ENCODE peak calls at places on chromosomes 6 and 20, in six cellular contexts. D, U, T, Q, K and J are unnamed samples.

GRCh38 chr6:26022166-26022510 is 59.5 kb downstream of the TRIM38 start:
- DNase-seq in D (peak; percentile 93), Q (peak; percentile 88), T (peak; percentile 71), U (peak; percentile 82), K (no peak), J (peak; percentile 71)

GRCh38 chr6:170553686-170554085 is 483 bp upstream of the TBP start:
- DNase-seq in Q (peak; percentile 37), K (no peak), U (no peak), T (no peak), D (peak; percentile 84), J (no peak)

GRCh38 chr6:144145546-144145945 is 4.8 kb upstream of the STX11 start:
- DNase-seq in U (no peak), K (no peak), D (no peak), T (no peak), Q (peak; percentile 35), J (no peak)

GRCh38 chr20:23294166-23294565 is 56.4 kb upstream of the NXT1 start:
- DNase-seq in D (no peak), T (no peak), K (no peak), Q (no peak), U (no peak), J (no peak)

GRCh38 chr20:41030536-41031242 is 2.1 kb downstream of the TOP1 start:
- DNase-seq in D (peak; percentile 19), K (no peak), Q (peak; percentile 80), T (no peak), U (peak; percentile 31), J (no peak)

GRCh38 chr20:50695144-50695872 is 4.0 kb upstream of the RIPOR3 start:
- DNase-seq in K (no peak), Q (no peak), D (no peak), T (no peak), U (peak; percentile 45), J (no peak)

GRCh38 chr6:73696990-73697651 is 1.1 kb downstream of the CD109 start:
- DNase-seq in Q (no peak), K (no peak), T (no peak), U (no peak), D (no peak), J (no peak)

GRCh38 chr6:99458319-99458718 is 33.2 kb upstream of the PNISR start:
- DNase-seq in U (peak; percentile 10), D (peak; percentile 60), T (no peak), K (no peak), Q (peak; percentile 44), J (peak; percentile 45)

GRCh38 chr20:16417001-16417400 is 156.2 kb downstream of the KIF16B start:
- DNase-seq in U (no peak), K (no peak), T (no peak), D (no peak), Q (no peak), J (no peak)

GRCh38 chr6:1321715-1322114 is 9.8 kb downstream of the FOXQ1 start:
- DNase-seq in T (no peak), U (peak; percentile 68), D (no peak), Q (peak; percentile 66), K (no peak), J (no peak)

GRCh38 chr6:136920858-136921520 is 1.1 kb upstream of the SLC35D3 start:
- DNase-seq in U (peak; percentile 31), T (no peak), D (peak; percentile 81), Q (no peak), K (no peak), J (no peak)

GRCh38 chr6:80789912-80790635 is 683.6 kb downstream of the BCKDHB start:
- DNase-seq in U (peak; percentile 50), K (no peak), D (no peak), Q (peak; percentile 35), T (no peak), J (no peak)

GRCh38 chr6:169935348-169935718 is 183.9 kb downstream of the ERMARD start:
- DNase-seq in D (no peak), K (no peak), Q (no peak), U (no peak), T (no peak), J (no peak)

GRCh38 chr6:111423055-111423633 is 59.9 kb downstream of the REV3L start:
- DNase-seq in U (no peak), Q (peak; percentile 52), K (no peak), T (no peak), D (no peak), J (no peak)

GRCh38 chr6:21201673-21202430 is 391.7 kb upstream of the SOX4 start:
- DNase-seq in T (no peak), K (no peak), Q (no peak), D (peak; percentile 99), U (no peak), J (no peak)

GRCh38 chr6:162058281-162058875 is 669.2 kb downstream of the PRKN start:
- DNase-seq in K (no peak), D (peak; percentile 23), U (no peak), Q (no peak), T (no peak), J (peak; percentile 93)

GRCh38 chr6:143401060-143401426 is 49.5 kb downstream of the ADAT2 start:
- DNase-seq in T (no peak), U (no peak), D (no peak), K (no peak), Q (no peak), J (no peak)

GRCh38 chr6:159997498-159998101 is 28.7 kb downstream of the IGF2R start:
- DNase-seq in Q (no peak), D (no peak), K (no peak), T (no peak), U (no peak), J (no peak)

GRCh38 chr6:155448823-155449789 is 6.5 kb downstream of the NOX3 start:
- DNase-seq in U (no peak), T (no peak), Q (no peak), K (no peak), D (peak; percentile 87), J (no peak)

GRCh38 chr6:88402909-88403308 is 236.8 kb upstream of the CNR1 start:
- DNase-seq in U (no peak), K (no peak), T (no peak), Q (no peak), D (no peak), J (no peak)

GRCh38 chr6:53513519-53513966 is 31.4 kb downstream of the GCLC start:
- DNase-seq in D (peak; percentile 55), U (no peak), K (no peak), T (no peak), Q (no peak), J (no peak)

GRCh38 chr6:149094934-149095341 is 222.6 kb upstream of the TAB2 start:
- DNase-seq in Q (peak; percentile 48), U (peak; percentile 21), T (no peak), K (no peak), D (no peak), J (no peak)

GRCh38 chr6:84847349-84848160 is 83.2 kb upstream of the TBX18 start:
- DNase-seq in U (no peak), T (no peak), D (no peak), Q (no peak), K (no peak), J (no peak)

GRCh38 chr6:139468178-139468577 is 93.7 kb upstream of the CITED2 start:
- DNase-seq in T (no peak), U (no peak), Q (no peak), K (no peak), D (no peak), J (no peak)

GRCh38 chr20:46994341-46994740 is 99.7 kb downstream of the EYA2 start:
- DNase-seq in U (no peak), T (no peak), K (no peak), D (peak; percentile 31), Q (no peak), J (no peak)

GRCh38 chr20:24648919-24649318 is 179.5 kb downstream of the SYNDIG1 start:
- DNase-seq in U (no peak), T (no peak), Q (no peak), K (no peak), D (no peak), J (no peak)

GRCh38 chr6:147117580-147117979 is 86.6 kb upstream of the STXBP5 start:
- DNase-seq in U (peak; percentile 20), T (no peak), Q (peak; percentile 49), K (no peak), D (no peak), J (no peak)

GRCh38 chr20:64038579-64039292 is 2.8 kb downstream of the C20orf204 start:
- DNase-seq in T (no peak), D (peak; percentile 79), U (peak; percentile 90), Q (peak; percentile 67), K (peak; percentile 53), J (peak; percentile 48)

GRCh38 chr6:167744681-167745659 is 81.7 kb upstream of the AFDN start:
- DNase-seq in D (no peak), Q (no peak), T (no peak), K (no peak), U (no peak), J (no peak)

GRCh38 chr6:3031857-3032256 is 32.2 kb downstream of the NQO2 start:
- DNase-seq in T (no peak), K (no peak), D (no peak), U (no peak), Q (no peak), J (no peak)

GRCh38 chr6:107658920-107659879 is 164.9 kb downstream of the SCML4 start:
- DNase-seq in U (no peak), T (no peak), Q (peak; percentile 69), D (peak; percentile 99), K (no peak), J (no peak)

GRCh38 chr6:8181162-8181909 is 79.0 kb upstream of the EEF1E1 start:
- DNase-seq in D (peak; percentile 30), U (no peak), T (no peak), K (no peak), Q (no peak), J (no peak)

GRCh38 chr20:52060794-52061714 is 130.5 kb downstream of the ZFP64 start:
- DNase-seq in D (peak; percentile 70), T (no peak), K (no peak), Q (no peak), U (peak; percentile 39), J (peak; percentile 12)

GRCh38 chr20:58073945-58074920 is 154.2 kb downstream of the ANKRD60 start:
- DNase-seq in U (peak; percentile 80), Q (no peak), T (no peak), D (no peak), K (no peak), J (no peak)

GRCh38 chr6:102798631-102799030 is 1405.1 kb downstream of the GRIK2 start:
- DNase-seq in U (no peak), D (peak; percentile 61), Q (no peak), K (no peak), T (no peak), J (no peak)

GRCh38 chr6:131443514-131443913 is 129.5 kb upstream of the ARG1 start:
- DNase-seq in K (no peak), Q (no peak), U (no peak), D (no peak), T (no peak), J (no peak)

GRCh38 chr20:53337419-53338101 is 256.1 kb downstream of the ZNF217 start:
- DNase-seq in Q (no peak), T (no peak), D (no peak), K (no peak), U (no peak), J (no peak)

GRCh38 chr6:10355115-10355702 is 59.7 kb downstream of the TFAP2A start:
- DNase-seq in U (no peak), K (no peak), D (peak; percentile 72), Q (no peak), T (no peak), J (no peak)

GRCh38 chr6:21608610-21609009 is 15.1 kb downstream of the SOX4 start:
- DNase-seq in U (no peak), D (no peak), Q (no peak), T (no peak), K (no peak), J (no peak)